ENCODE peak calls at places on chromosomes 4 and X, in four cellular contexts. J is AG10803, V is ovary, H is cardiac fibroblast. N is an unnamed sample.

GRCh38 chr4:120066182-120066524 is 495 bp downstream of the MAD2L1 start:
- DNase-seq in J (no peak), V (no peak), H (no peak), N (no peak)

GRCh38 chrX:9466115-9466495 is 1.2 kb downstream of the TBL1X start:
- DNase-seq in J (peak; percentile 21), V (peak; percentile 59), H (peak; percentile 27), N (peak; percentile 2)

GRCh38 chr4:16544251-16544721 is 318.0 kb upstream of the TAPT1 start:
- DNase-seq in J (peak; percentile 45), V (peak; percentile 39), H (peak; percentile 66), N (no peak)

GRCh38 chr4:177442623-177443155 is 452 bp upstream of the AGA start:
- DNase-seq in J (no peak), V (no peak), H (peak; percentile 19), N (no peak)

GRCh38 chr4:142449771-142450373 is 396.2 kb downstream of the INPP4B start:
- DNase-seq in J (no peak), V (no peak), H (no peak), N (peak; percentile 6)

GRCh38 chr4:26263165-26263564 is 57.6 kb upstream of the RBPJ start:
- DNase-seq in J (no peak), V (no peak), H (no peak), N (no peak)

GRCh38 chr4:136680271-136680670 is 852.0 kb downstream of the PCDH18 start:
- DNase-seq in J (no peak), V (no peak), H (peak; percentile 2), N (no peak)

GRCh38 chrX:26783512-26784225 is 567.7 kb downstream of the MAGEB5 start:
- DNase-seq in J (peak; percentile 0), V (no peak), H (peak; percentile 42), N (peak; percentile 1)

GRCh38 chr4:173794662-173795061 is 264.6 kb upstream of the HAND2 start:
- DNase-seq in J (peak; percentile 22), V (no peak), H (peak; percentile 67), N (no peak)

GRCh38 chr4:8607603-8608481 is 15.3 kb downstream of the CPZ start:
- DNase-seq in J (no peak), V (peak; percentile 75), H (peak; percentile 7), N (no peak)

GRCh38 chr4:26762650-26763049 is 98.0 kb upstream of the STIM2 start:
- DNase-seq in J (no peak), V (no peak), H (peak; percentile 27), N (peak; percentile 12)

GRCh38 chr4:98657531-98658286 is 702 bp downstream of the TSPAN5 start:
- DNase-seq in J (peak; percentile 65), V (peak; percentile 48), H (peak; percentile 73), N (no peak)

GRCh38 chrX:2848806-2849420 is 20.2 kb downstream of the GYG2 start:
- DNase-seq in J (peak; percentile 73), V (no peak), H (peak; percentile 74), N (peak; percentile 29)

GRCh38 chrX:131262738-131263679 is 26.1 kb downstream of the IGSF1 start:
- DNase-seq in J (no peak), V (no peak), H (no peak), N (no peak)

GRCh38 chrX:20015422-20015821 is 24.6 kb upstream of the BCLAF3 start:
- DNase-seq in J (peak; percentile 33), V (no peak), H (no peak), N (no peak)

GRCh38 chrX:130669233-130669632 is 233.8 kb downstream of the ENOX2 start:
- DNase-seq in J (peak; percentile 59), V (no peak), H (peak; percentile 22), N (no peak)

GRCh38 chr4:7761720-7762119 is 177.9 kb downstream of the AFAP1 start:
- DNase-seq in J (peak; percentile 62), V (peak; percentile 82), H (peak; percentile 64), N (peak; percentile 22)

GRCh38 chr4:153449338-153449737 is 16.8 kb upstream of the TMEM131L start:
- DNase-seq in J (no peak), V (no peak), H (no peak), N (no peak)

GRCh38 chr4:15414601-15415091 is 13.2 kb upstream of the C1QTNF7 start:
- DNase-seq in J (peak; percentile 90), V (no peak), H (peak; percentile 49), N (no peak)

GRCh38 chr4:95548738-95549245 is at the start of gene UNC5C:
- DNase-seq in J (peak; percentile 3), V (peak; percentile 72), H (peak; percentile 92), N (peak; percentile 33)

GRCh38 chrX:42530027-42530426 is 247.9 kb downstream of the PPP1R2C start:
- DNase-seq in J (peak; percentile 79), V (no peak), H (peak; percentile 6), N (peak; percentile 65)

GRCh38 chr4:26140150-26140898 is 180.5 kb upstream of the RBPJ start:
- DNase-seq in J (peak; percentile 78), V (no peak), H (no peak), N (no peak)

GRCh38 chr4:80989921-80990544 is 40.5 kb upstream of the BMP3 start:
- DNase-seq in J (peak; percentile 73), V (no peak), H (peak; percentile 78), N (peak; percentile 67)

GRCh38 chr4:74364649-74365491 is at the start of gene EREG:
- DNase-seq in J (peak; percentile 29), V (peak; percentile 41), H (peak; percentile 55), N (no peak)

GRCh38 chr4:110798682-110799081 is 175.8 kb upstream of the PITX2 start:
- DNase-seq in J (peak; percentile 25), V (no peak), H (no peak), N (no peak)

GRCh38 chr4:39568805-39569204 is 41.6 kb upstream of the UGDH start:
- DNase-seq in J (no peak), V (no peak), H (no peak), N (no peak)

GRCh38 chr4:61320154-61320553 is 120.0 kb downstream of the ADGRL3 start:
- DNase-seq in J (no peak), V (no peak), H (no peak), N (no peak)

GRCh38 chr4:104879367-104879766 is 267.3 kb upstream of the TET2 start:
- DNase-seq in J (no peak), V (no peak), H (peak; percentile 5), N (no peak)

GRCh38 chrX:132266583-132267355 is 47.5 kb upstream of the RAP2C start:
- DNase-seq in J (peak; percentile 51), V (no peak), H (peak; percentile 31), N (no peak)

GRCh38 chrX:122940199-122940598 is 243.9 kb upstream of the GRIA3 start:
- DNase-seq in J (no peak), V (no peak), H (no peak), N (no peak)

GRCh38 chrX:25016938-25017598 is 1.3 kb upstream of the ARX start:
- DNase-seq in J (no peak), V (no peak), H (no peak), N (no peak)

GRCh38 chr4:173420324-173420752 is 21.4 kb upstream of the SCRG1 start:
- DNase-seq in J (peak; percentile 33), V (no peak), H (peak; percentile 48), N (no peak)

GRCh38 chrX:142244568-142244967 is 39.5 kb upstream of the MAGEC2 start:
- DNase-seq in J (no peak), V (no peak), H (no peak), N (no peak)

GRCh38 chrX:16997313-16997712 is 50.9 kb downstream of the REPS2 start:
- DNase-seq in J (no peak), V (no peak), H (no peak), N (no peak)

GRCh38 chr4:147596377-147596776 is 20.8 kb upstream of the TMEM184C start:
- DNase-seq in J (no peak), V (no peak), H (no peak), N (no peak)

GRCh38 chrX:48490661-48491060 is 14.7 kb downstream of the FTSJ1 start:
- DNase-seq in J (no peak), V (no peak), H (no peak), N (no peak)

GRCh38 chrX:27675493-27675892 is 85.3 kb downstream of the DCAF8L2 start:
- DNase-seq in J (peak; percentile 4), V (no peak), H (peak; percentile 59), N (peak; percentile 1)

GRCh38 chr4:86917212-86918039 is 17.4 kb upstream of the AFF1 start:
- DNase-seq in J (no peak), V (no peak), H (no peak), N (no peak)
- TF ChIP-seq CTCF in J (no peak), V (no peak), H (no peak), N (no peak)

GRCh38 chr4:680931-681645 is 6.7 kb downstream of the MYL5 start:
- DNase-seq in J (peak; percentile 34), V (no peak), H (peak; percentile 54), N (no peak)

GRCh38 chr4:681736-682451 is 7.1 kb downstream of the SLC49A3 start:
- DNase-seq in J (no peak), V (no peak), H (no peak), N (no peak)

GRCh38 chr4:679571-680083 is 5.3 kb downstream of the MYL5 start:
- DNase-seq in J (no peak), V (no peak), H (no peak), N (no peak)

GRCh38 chr4:680091-680490 is 5.7 kb downstream of the MYL5 start:
- DNase-seq in J (no peak), V (no peak), H (no peak), N (no peak)

GRCh38 chr4:680565-680930 is 6.2 kb downstream of the MYL5 start:
- DNase-seq in J (no peak), V (no peak), H (no peak), N (no peak)
- H3K4me3 ChIP-seq in J (peak overlapping the region; percentile 54), V (no peak overlapping the region), H (peak overlapping the region; percentile 48), N (peak overlapping the region; percentile 38)

GRCh38 chrX:100512471-100512870 is 72.3 kb upstream of the TNMD start:
- DNase-seq in J (peak; percentile 1), V (no peak), H (peak; percentile 17), N (peak; percentile 2)
- TF ChIP-seq CTCF in J (peak; percentile 59), V (peak; percentile 14), H (peak; percentile 37), N (peak; percentile 49)

GRCh38 chr4:101801957-101802356 is 11.4 kb downstream of the BANK1 start:
- DNase-seq in J (no peak), V (no peak), H (no peak), N (no peak)

GRCh38 chr4:101806914-101807313 is 16.4 kb downstream of the BANK1 start:
- DNase-seq in J (peak; percentile 11), V (no peak), H (peak; percentile 38), N (no peak)

GRCh38 chr4:101807351-101807750 is 16.8 kb downstream of the BANK1 start:
- DNase-seq in J (no peak), V (no peak), H (no peak), N (no peak)
- H3K4me3 ChIP-seq in J (no peak overlapping the region), V (no peak overlapping the region), H (no peak overlapping the region), N (no peak overlapping the region)

N was measured in astrocyte of the cerebellum.